ENCODE peak calls at places on chromosomes 16 and 17, in five cellular contexts. R is testis, S is colonic mucosa, U is body of pancreas, Y is heart right ventricle. Q is an unnamed sample. For H3K27me3, the result is how much of the 10 kb centered on the place peaks cover.

GRCh38 chr17:74271902-74272563 is 2.0 kb upstream of the DNAI2 start:
- DNase-seq in R (no peak), S (peak), U (no peak), Y (peak), Q (peak)

GRCh38 chr17:34066528-34066927 is 188.6 kb upstream of the CCL2 start:
- DNase-seq in R (no peak), S (no peak), U (no peak), Y (no peak), Q (no peak)

GRCh38 chr16:27347930-27348685 is 34.3 kb downstream of the IL4R start:
- DNase-seq in R (no peak), S (no peak), U (no peak), Y (no peak), Q (no peak)

GRCh38 chr17:71118039-71118438 is 948.7 kb downstream of the KCNJ2 start:
- DNase-seq in R (no peak), S (no peak), U (peak), Y (no peak), Q (peak)

GRCh38 chr17:32286518-32286900 is 20.9 kb downstream of the RHBDL3 start:
- DNase-seq in R (no peak), S (no peak), U (no peak), Y (no peak), Q (no peak)

GRCh38 chr17:57735707-57736106 is 9.4 kb downstream of the CCDC182 start:
- DNase-seq in R (peak), S (no peak), U (no peak), Y (no peak), Q (no peak)

GRCh38 chr17:80109713-80110446 is 8.5 kb downstream of the GAA start:
- DNase-seq in R (no peak), S (no peak), U (no peak), Y (no peak), Q (no peak)

GRCh38 chr17:11944587-11944986 is 52.7 kb downstream of the ZNF18 start:
- DNase-seq in R (no peak), S (no peak), U (no peak), Y (no peak), Q (no peak)

GRCh38 chr17:79244665-79245064 is 170.0 kb downstream of the ENGASE start:
- DNase-seq in R (no peak), S (no peak), U (no peak), Y (no peak), Q (no peak)

GRCh38 chr16:80544326-80544725 is 3.5 kb downstream of the DYNLRB2 start:
- DNase-seq in R (no peak), S (no peak), U (no peak), Y (no peak), Q (no peak)

GRCh38 chr17:79837888-79838540 is 1.2 kb downstream of the CBX4 start:
- DNase-seq in R (no peak), S (peak), U (peak), Y (no peak), Q (no peak)

GRCh38 chr16:66906916-66907836 is 11.5 kb downstream of the CDH16 start:
- DNase-seq in R (no peak), S (no peak), U (no peak), Y (peak), Q (no peak)

GRCh38 chr16:48367443-48368049 is 17.7 kb downstream of the SIAH1 start:
- DNase-seq in R (no peak), S (no peak), U (no peak), Y (no peak), Q (no peak)

GRCh38 chr17:2710075-2710803 is 1.3 kb downstream of the CLUH start:
- DNase-seq in R (no peak), S (no peak), U (no peak), Y (no peak), Q (no peak)

GRCh38 chr17:604719-605118 is 109.9 kb downstream of the VPS53 start:
- DNase-seq in R (no peak), S (peak), U (no peak), Y (no peak), Q (no peak)

GRCh38 chr16:88339926-88340754 is 42.6 kb upstream of the ZNF469 start:
- DNase-seq in R (no peak), S (peak), U (no peak), Y (no peak), Q (no peak)

GRCh38 chr17:73043686-73044581 is 48.6 kb downstream of the SLC39A11 start:
- DNase-seq in R (no peak), S (no peak), U (no peak), Y (no peak), Q (no peak)

GRCh38 chr16:46648656-46649055 is 27.5 kb upstream of the SHCBP1 start:
- DNase-seq in R (no peak), S (no peak), U (no peak), Y (no peak), Q (peak)
- TF ChIP-seq CTCF in R (no peak), S (no peak), U (no peak), Y (no peak), Q (no peak)

GRCh38 chr17:8060274-8060673 is 21.4 kb downstream of the ALOX15B start:
- DNase-seq in R (peak), S (peak), U (peak), Y (peak), Q (peak)

GRCh38 chr17:8062807-8063483 is 24.1 kb downstream of the ALOX15B start:
- DNase-seq in R (no peak), S (no peak), U (no peak), Y (no peak), Q (no peak)

GRCh38 chr17:8064590-8065019 is 22.9 kb downstream of the ALOX12B start:
- DNase-seq in R (no peak), S (no peak), U (no peak), Y (no peak), Q (no peak)

GRCh38 chr17:8063761-8064589 is 23.5 kb downstream of the ALOX12B start:
- DNase-seq in R (no peak), S (no peak), U (no peak), Y (no peak), Q (no peak)

DNA sequence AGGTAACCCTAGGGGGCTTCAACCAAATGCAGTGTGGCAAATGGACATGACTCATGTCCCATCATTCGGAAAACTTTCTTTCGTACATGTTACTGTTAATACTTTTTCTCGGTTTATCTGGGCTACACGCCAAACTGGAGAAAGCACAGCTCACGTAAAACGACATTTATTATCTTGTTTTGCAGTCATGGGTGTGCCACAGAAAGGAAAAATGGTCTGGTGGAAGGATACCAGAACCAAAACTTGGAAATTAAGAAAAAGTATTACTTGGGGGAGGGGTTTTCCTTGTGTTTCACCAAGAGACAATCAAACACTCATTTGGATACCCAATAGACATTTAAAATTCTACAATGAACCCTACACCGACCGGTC is 23.6 kb downstream of the ALOX15B start:
- DNase-seq in R (no peak), S (peak), U (no peak), Y (no peak), Q (no peak)
- H3K4me3 ChIP-seq in R (no peak), S (peak), U (no peak), Y (peak), Q (no peak)

GRCh38 chr16:3195975-3196374 is 8.0 kb downstream of the OR1F1 start:
- DNase-seq in R (no peak), S (no peak), U (no peak), Y (no peak), Q (no peak)
- H3K27me3 ChIP-seq in R (under half), S (under half), U (under half), Y (half or more), Q (half or more)

GRCh38 chr17:82871776-82872561 is 32.1 kb upstream of the ZNF750 start:
- DNase-seq in R (no peak), S (no peak), U (no peak), Y (no peak), Q (no peak)

GRCh38 chr17:82872591-82873520 is 33.0 kb upstream of the ZNF750 start:
- DNase-seq in R (no peak), S (no peak), U (no peak), Y (no peak), Q (no peak)

GRCh38 chr17:82870091-82870491 is 30.3 kb upstream of the ZNF750 start:
- DNase-seq in R (no peak), S (no peak), U (no peak), Y (no peak), Q (no peak)

GRCh38 chr17:82870541-82870940 is 30.7 kb upstream of the ZNF750 start:
- DNase-seq in R (no peak), S (no peak), U (no peak), Y (no peak), Q (no peak)

GRCh38 chr17:82871056-82871775 is 31.4 kb upstream of the ZNF750 start:
- DNase-seq in R (no peak), S (no peak), U (no peak), Y (peak), Q (no peak)
- TF ChIP-seq CTCF in R (no peak), S (no peak), U (no peak), Y (no peak), Q (no peak)

GRCh38 chr17:38451030-38451839 is 23.0 kb downstream of the ARHGAP23 start:
- DNase-seq in R (no peak), S (no peak), U (no peak), Y (peak), Q (peak)
- H3K4me3 ChIP-seq in R (no peak), S (no peak), U (no peak), Y (peak), Q (no peak)

GRCh38 chr17:76921340-76922036 is 53.3 kb downstream of the MGAT5B start:
- DNase-seq in R (no peak), S (no peak), U (no peak), Y (no peak), Q (no peak)

GRCh38 chr17:76923491-76923890 is 55.3 kb downstream of the MGAT5B start:
- DNase-seq in R (no peak), S (no peak), U (no peak), Y (no peak), Q (no peak)

GRCh38 chr17:76920364-76921139 is 52.3 kb downstream of the MGAT5B start:
- DNase-seq in R (no peak), S (no peak), U (no peak), Y (no peak), Q (peak)

GRCh38 chr17:76922967-76923366 is 54.8 kb downstream of the MGAT5B start:
- DNase-seq in R (no peak), S (no peak), U (no peak), Y (no peak), Q (no peak)

GRCh38 chr17:76922084-76922483 is 53.9 kb downstream of the MGAT5B start:
- DNase-seq in R (no peak), S (no peak), U (no peak), Y (no peak), Q (no peak)
- H3K27me3 ChIP-seq in R (under half), S (under half), U (under half), Y (under half), Q (under half)

Q was measured in cardiac muscle cell.